ENCODE peak calls at places on chromosomes 7 and 10, in four cellular contexts. Q is upper lobe of right lung, G is Calu3, L is body of pancreas. F is an unnamed sample.
A peak's percentile ranks its signal among the peaks of the same experiment; 100 is the strongest.

GRCh38 chr10:7956508-7956907 is 98.0 kb upstream of the GATA3 start:
- DNase-seq in Q (no peak), G (no peak), L (no peak), F (no peak)

GRCh38 chr10:22931948-22932347 is 4.1 kb downstream of the ARMC3 start:
- DNase-seq in Q (no peak), G (peak; percentile 32), L (peak; percentile 21), F (no peak)

GRCh38 chr7:71538210-71538609 is 406.3 kb downstream of the GALNT17 start:
- DNase-seq in Q (no peak), G (no peak), L (no peak), F (no peak)

GRCh38 chr7:37289347-37289746 is 159.3 kb downstream of the ELMO1 start:
- DNase-seq in Q (no peak), G (no peak), L (no peak), F (no peak)

GRCh38 chr7:137395425-137395824 is 51.9 kb upstream of the PTN start:
- DNase-seq in Q (no peak), G (no peak), L (peak; percentile 5), F (no peak)

GRCh38 chr7:75630549-75630948 is 108.2 kb downstream of the HIP1 start:
- DNase-seq in Q (no peak), G (no peak), L (no peak), F (no peak)

GRCh38 chr7:152451356-152451755 is 15.6 kb upstream of the KMT2C start:
- DNase-seq in Q (no peak), G (no peak), L (no peak), F (no peak)

GRCh38 chr10:110617455-110618162 is 26.5 kb upstream of the RBM20 start:
- DNase-seq in Q (no peak), G (no peak), L (no peak), F (no peak)

GRCh38 chr10:79208251-79208983 is 138.9 kb upstream of the PPIF start:
- DNase-seq in Q (no peak), G (no peak), L (no peak), F (no peak)

GRCh38 chr7:98106647-98107312 is at the start of gene LMTK2:
- DNase-seq in Q (peak; percentile 97), G (peak; percentile 94), L (peak; percentile 97), F (peak; percentile 98)

GRCh38 chr7:596071-596818 is 76.6 kb upstream of the PDGFA start:
- DNase-seq in Q (no peak), G (no peak), L (no peak), F (no peak)

GRCh38 chr10:29471483-29471859 is 163.3 kb downstream of the SVIL start:
- DNase-seq in Q (no peak), G (no peak), L (no peak), F (no peak)

GRCh38 chr7:29987083-29987482 is 2.5 kb downstream of the SCRN1 start:
- DNase-seq in Q (no peak), G (no peak), L (no peak), F (no peak)

GRCh38 chr10:13019280-13019679 is 17.8 kb upstream of the CCDC3 start:
- DNase-seq in Q (no peak), G (no peak), L (no peak), F (no peak)

GRCh38 chr10:810351-810846 is 120.9 kb upstream of the DIP2C start:
- DNase-seq in Q (no peak), G (no peak), L (no peak), F (peak; percentile 41)

GRCh38 chr10:70048309-70048708 is 4.3 kb upstream of the MACROH2A2 start:
- DNase-seq in Q (no peak), G (no peak), L (no peak), F (no peak)

GRCh38 chr7:47946581-47947354 is 1.5 kb downstream of the PKD1L1 start:
- DNase-seq in Q (no peak), G (no peak), L (no peak), F (no peak)

GRCh38 chr10:88849224-88849623 is 2.4 kb downstream of the ANKRD22 start:
- DNase-seq in Q (no peak), G (no peak), L (no peak), F (no peak)

GRCh38 chr10:119278126-119278701 is 70.8 kb downstream of the GRK5 start:
- DNase-seq in Q (no peak), G (no peak), L (no peak), F (no peak)

GRCh38 chr7:85177316-85177715 is 9.5 kb downstream of the SEMA3D start:
- DNase-seq in Q (no peak), G (no peak), L (no peak), F (no peak)

GRCh38 chr7:77308792-77309191 is 107.4 kb downstream of the GSAP start:
- DNase-seq in Q (no peak), G (no peak), L (no peak), F (no peak)

GRCh38 chr10:61663466-61663865 is 737 bp downstream of the CABCOCO1 start:
- DNase-seq in Q (no peak), G (no peak), L (no peak), F (no peak)

GRCh38 chr7:87110778-87111177 is 41.5 kb upstream of the DMTF1 start:
- DNase-seq in Q (no peak), G (no peak), L (no peak), F (no peak)

GRCh38 chr10:132528064-132528800 is 9.4 kb upstream of the INPP5A start:
- DNase-seq in Q (no peak), G (no peak), L (peak; percentile 3), F (no peak)

GRCh38 chr10:2978574-2979266 is 88.6 kb upstream of the PFKP start:
- DNase-seq in Q (no peak), G (no peak), L (no peak), F (no peak)

GRCh38 chr7:36441344-36442022 is 51.8 kb downstream of the ANLN start:
- DNase-seq in Q (no peak), G (no peak), L (peak; percentile 28), F (no peak)

DNA sequence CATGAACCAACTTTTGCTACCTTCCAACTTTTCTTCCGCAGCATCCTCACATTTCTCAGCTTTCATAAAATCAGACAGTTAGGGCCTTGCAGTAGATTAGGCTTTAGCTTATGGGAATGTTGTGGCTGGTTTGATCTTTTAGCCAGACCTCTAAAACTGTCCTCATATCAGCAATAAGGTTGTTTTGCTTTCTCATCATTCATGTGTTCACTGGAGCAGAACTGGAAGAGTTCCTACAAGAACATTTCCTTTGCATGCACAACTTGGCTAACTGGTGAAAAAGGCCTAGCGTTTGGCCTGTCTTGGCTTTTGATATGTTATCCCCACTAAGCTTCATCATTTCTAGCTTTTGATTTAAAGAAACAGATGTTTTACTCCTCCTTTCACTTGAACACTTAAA is 130.0 kb upstream of the LRRTM3 start:
- DNase-seq in Q (no peak), G (no peak), L (no peak), F (no peak)
- TF ChIP-seq CTCF in Q (no peak), G (no peak), L (no peak), F (no peak)

GRCh38 chr7:80940539-80941205 is 21.8 kb upstream of the SEMA3C start:
- DNase-seq in Q (no peak), G (no peak), L (no peak), F (no peak)
- TF ChIP-seq CTCF in Q (no peak), G (no peak), L (no peak), F (no peak)

GRCh38 chr10:90133606-90134005 is 432.2 kb downstream of the KIF20B start:
- DNase-seq in Q (no peak), G (no peak), L (no peak), F (no peak)
- TF ChIP-seq CTCF in Q (no peak), G (no peak), L (no peak), F (no peak)

GRCh38 chr10:57336865-57337264 is 930.8 kb downstream of the IPMK start:
- DNase-seq in Q (peak; percentile 52), G (no peak), L (no peak), F (no peak)

GRCh38 chr10:57341294-57341693 is 926.4 kb downstream of the IPMK start:
- DNase-seq in Q (no peak), G (no peak), L (no peak), F (no peak)

GRCh38 chr10:57336339-57336738 is 931.4 kb downstream of the IPMK start:
- DNase-seq in Q (no peak), G (no peak), L (no peak), F (no peak)

GRCh38 chr10:57333880-57334279 is 933.8 kb downstream of the IPMK start:
- DNase-seq in Q (no peak), G (no peak), L (no peak), F (no peak)

GRCh38 chr10:57338823-57339558 is 928.7 kb downstream of the IPMK start:
- DNase-seq in Q (no peak), G (peak; percentile 45), L (peak; percentile 8), F (peak; percentile 40)
- TF ChIP-seq CTCF in Q (peak; percentile 66), G (peak; percentile 79), L (peak; percentile 69), F (peak; percentile 95)

DNA sequence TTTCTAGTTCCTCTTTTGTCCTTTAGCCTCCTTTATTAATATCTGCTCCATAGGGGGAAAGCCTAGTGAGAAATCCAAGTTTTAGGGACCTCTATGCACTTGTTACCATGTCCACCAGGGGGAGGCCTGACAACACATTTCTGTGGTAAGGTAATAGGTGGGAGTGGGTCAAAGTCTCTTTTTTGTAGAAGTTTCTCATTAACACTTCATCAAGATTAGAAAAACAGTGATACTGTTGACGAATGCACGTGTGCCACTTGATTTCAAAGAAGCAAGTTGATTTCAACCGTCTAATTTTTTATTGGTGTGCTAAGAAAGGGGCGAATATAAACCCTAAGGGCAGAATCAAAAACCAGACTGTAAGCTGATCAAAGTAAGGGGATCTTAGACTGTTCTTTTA is 30.6 kb downstream of the CISD1 start:
- DNase-seq in Q (no peak), G (peak; percentile 81), L (peak; percentile 73), F (peak; percentile 66)
- TF ChIP-seq CTCF in Q (peak; percentile 89), G (peak; percentile 88), L (peak; percentile 73), F (peak; percentile 83)

GRCh38 chr7:128389815-128390329 is 19.9 kb downstream of the IMPDH1 start:
- DNase-seq in Q (no peak), G (no peak), L (no peak), F (no peak)

GRCh38 chr7:128387663-128388485 is 21.9 kb downstream of the IMPDH1 start:
- DNase-seq in Q (no peak), G (peak; percentile 80), L (peak; percentile 77), F (peak; percentile 93)

GRCh38 chr7:128390871-128391565 is 18.8 kb downstream of the IMPDH1 start:
- DNase-seq in Q (no peak), G (no peak), L (no peak), F (no peak)

GRCh38 chr7:128387216-128387615 is 22.6 kb downstream of the IMPDH1 start:
- DNase-seq in Q (no peak), G (no peak), L (no peak), F (no peak)

DNA sequence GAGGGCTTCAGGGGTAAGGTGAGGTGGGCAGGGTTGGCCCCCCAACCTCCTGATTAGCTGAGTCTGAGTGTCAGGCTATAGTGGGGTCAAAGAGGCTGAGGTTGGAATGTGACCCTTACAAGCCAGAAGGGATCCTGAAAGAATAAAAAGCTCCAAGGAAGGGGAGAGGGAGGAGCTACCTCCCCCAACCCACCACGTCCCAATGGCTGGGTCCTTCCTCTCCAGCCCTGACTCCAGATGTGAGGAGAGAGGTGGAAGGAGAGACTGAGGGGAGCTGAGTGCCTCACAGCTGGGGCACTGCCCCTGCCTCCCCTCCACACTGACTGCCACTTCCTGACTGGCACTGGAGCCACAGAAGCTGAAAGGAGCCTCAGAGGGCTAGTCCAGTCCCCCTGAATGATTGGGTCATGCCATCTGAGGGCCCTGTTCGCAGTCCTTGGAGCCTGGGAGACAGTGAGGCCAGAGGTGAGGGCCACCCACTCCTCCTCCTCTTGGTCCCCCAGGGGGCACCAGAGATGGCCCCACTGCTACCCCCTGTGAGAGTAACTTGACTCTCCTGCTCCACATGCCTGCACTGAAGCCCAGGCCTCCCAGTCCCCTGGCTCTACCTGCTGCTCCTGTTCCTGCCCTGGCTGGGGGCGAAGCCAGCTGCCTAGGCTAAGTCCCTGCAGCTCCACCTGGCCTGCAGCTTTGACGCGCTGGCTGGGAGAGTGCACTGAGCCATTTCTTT is 20.5 kb downstream of the IMPDH1 start:
- DNase-seq in Q (no peak), G (no peak), L (no peak), F (no peak)
- TF ChIP-seq CTCF in Q (no peak), G (no peak), L (no peak), F (no peak)

GRCh38 chr7:39678935-39679690 is 55.7 kb downstream of the RALA start:
- DNase-seq in Q (no peak), G (no peak), L (no peak), F (no peak)
- TF ChIP-seq CTCF in Q (no peak), G (no peak), L (no peak), F (no peak)